ENCODE peak calls at places on chromosomes 2 and 18, in ten cellular contexts. One of them, this sample, is unnamed.
A peak's percentile ranks its signal among the peaks of the same experiment; 100 is the strongest.

GRCh38 chr2:216596986-216597509 is 36.2 kb upstream of the IGFBP2 start:
- DNase-seq in prostate gland: no peak
- DNase-seq in effector memory CD8-positive, alpha-beta T cell: no peak
- DNase-seq in H54: no peak
- DNase-seq in SJSA1: peak; percentile 33
- DNase-seq in hippocampal formation: no peak
- DNase-seq in stimulated activated CD4-positive, alpha-beta T cell treated with anti-CD3 and anti-CD28 coated beads, Interleukin-4, amount 100 ng/mL, for 24 hours: no peak
- DNase-seq in activated naive CD4-positive, alpha-beta T cell: no peak
- DNase-seq in activated T-helper 9 cell treated with anti-CD3 and anti-CD28 coated beads, Interleukin-2, amount 50 U/mL, for 16 hours: no peak
- DNase-seq in stimulated activated CD8-positive, alpha-beta memory T cell treated with anti-CD3 and anti-CD28 coated beads, Interleukin-7, amount 100 ng/mL, for 1 hour: no peak
- DNase-seq in this sample: no peak

GRCh38 chr18:59718108-59719057 is 21.2 kb upstream of the CCBE1 start:
- DNase-seq in H54: peak; percentile 68
- DNase-seq in hippocampal formation: no peak
- DNase-seq in stimulated activated CD8-positive, alpha-beta memory T cell treated with anti-CD3 and anti-CD28 coated beads, Interleukin-7, amount 100 ng/mL, for 1 hour: no peak
- DNase-seq in activated T-helper 9 cell treated with anti-CD3 and anti-CD28 coated beads, Interleukin-2, amount 50 U/mL, for 16 hours: no peak
- DNase-seq in activated naive CD4-positive, alpha-beta T cell: no peak
- DNase-seq in stimulated activated CD4-positive, alpha-beta T cell treated with anti-CD3 and anti-CD28 coated beads, Interleukin-4, amount 100 ng/mL, for 24 hours: no peak
- DNase-seq in effector memory CD8-positive, alpha-beta T cell: no peak
- DNase-seq in prostate gland: no peak
- DNase-seq in SJSA1: peak; percentile 94
- DNase-seq in this sample: no peak

GRCh38 chr2:95025406-95026319 is at the start of gene MAL:
- DNase-seq in activated naive CD4-positive, alpha-beta T cell: peak; percentile 67
- DNase-seq in SJSA1: no peak
- DNase-seq in stimulated activated CD8-positive, alpha-beta memory T cell treated with anti-CD3 and anti-CD28 coated beads, Interleukin-7, amount 100 ng/mL, for 1 hour: no peak
- DNase-seq in stimulated activated CD4-positive, alpha-beta T cell treated with anti-CD3 and anti-CD28 coated beads, Interleukin-4, amount 100 ng/mL, for 24 hours: peak; percentile 68
- DNase-seq in hippocampal formation: peak; percentile 74
- DNase-seq in prostate gland: no peak
- DNase-seq in H54: no peak
- DNase-seq in effector memory CD8-positive, alpha-beta T cell: no peak
- DNase-seq in activated T-helper 9 cell treated with anti-CD3 and anti-CD28 coated beads, Interleukin-2, amount 50 U/mL, for 16 hours: peak; percentile 38
- DNase-seq in this sample: peak; percentile 68

GRCh38 chr18:48832961-48833700 is 117.6 kb downstream of the SMAD7 start:
- DNase-seq in hippocampal formation: no peak
- DNase-seq in effector memory CD8-positive, alpha-beta T cell: no peak
- DNase-seq in SJSA1: peak; percentile 84
- DNase-seq in prostate gland: no peak
- DNase-seq in H54: peak; percentile 71
- DNase-seq in stimulated activated CD4-positive, alpha-beta T cell treated with anti-CD3 and anti-CD28 coated beads, Interleukin-4, amount 100 ng/mL, for 24 hours: no peak
- DNase-seq in activated naive CD4-positive, alpha-beta T cell: no peak
- DNase-seq in stimulated activated CD8-positive, alpha-beta memory T cell treated with anti-CD3 and anti-CD28 coated beads, Interleukin-7, amount 100 ng/mL, for 1 hour: no peak
- DNase-seq in activated T-helper 9 cell treated with anti-CD3 and anti-CD28 coated beads, Interleukin-2, amount 50 U/mL, for 16 hours: no peak
- DNase-seq in this sample: no peak

GRCh38 chr2:176817061-176817565 is 395.5 kb upstream of the HNRNPA3 start:
- DNase-seq in H54: peak; percentile 16
- DNase-seq in prostate gland: no peak
- DNase-seq in stimulated activated CD4-positive, alpha-beta T cell treated with anti-CD3 and anti-CD28 coated beads, Interleukin-4, amount 100 ng/mL, for 24 hours: no peak
- DNase-seq in activated T-helper 9 cell treated with anti-CD3 and anti-CD28 coated beads, Interleukin-2, amount 50 U/mL, for 16 hours: no peak
- DNase-seq in effector memory CD8-positive, alpha-beta T cell: no peak
- DNase-seq in stimulated activated CD8-positive, alpha-beta memory T cell treated with anti-CD3 and anti-CD28 coated beads, Interleukin-7, amount 100 ng/mL, for 1 hour: no peak
- DNase-seq in SJSA1: no peak
- DNase-seq in hippocampal formation: no peak
- DNase-seq in activated naive CD4-positive, alpha-beta T cell: peak; percentile 27
- DNase-seq in this sample: peak; percentile 22

GRCh38 chr2:3490191-3491158 is 28.9 kb downstream of the ADI1 start:
- DNase-seq in prostate gland: no peak
- DNase-seq in activated naive CD4-positive, alpha-beta T cell: no peak
- DNase-seq in SJSA1: peak; percentile 30
- DNase-seq in H54: no peak
- DNase-seq in activated T-helper 9 cell treated with anti-CD3 and anti-CD28 coated beads, Interleukin-2, amount 50 U/mL, for 16 hours: no peak
- DNase-seq in stimulated activated CD8-positive, alpha-beta memory T cell treated with anti-CD3 and anti-CD28 coated beads, Interleukin-7, amount 100 ng/mL, for 1 hour: no peak
- DNase-seq in stimulated activated CD4-positive, alpha-beta T cell treated with anti-CD3 and anti-CD28 coated beads, Interleukin-4, amount 100 ng/mL, for 24 hours: no peak
- DNase-seq in hippocampal formation: no peak
- DNase-seq in effector memory CD8-positive, alpha-beta T cell: no peak
- DNase-seq in this sample: no peak

GRCh38 chr2:210655229-210655628 is 98.8 kb downstream of the CPS1 start:
- DNase-seq in activated naive CD4-positive, alpha-beta T cell: no peak
- DNase-seq in hippocampal formation: no peak
- DNase-seq in SJSA1: no peak
- DNase-seq in effector memory CD8-positive, alpha-beta T cell: no peak
- DNase-seq in stimulated activated CD8-positive, alpha-beta memory T cell treated with anti-CD3 and anti-CD28 coated beads, Interleukin-7, amount 100 ng/mL, for 1 hour: no peak
- DNase-seq in H54: no peak
- DNase-seq in prostate gland: no peak
- DNase-seq in activated T-helper 9 cell treated with anti-CD3 and anti-CD28 coated beads, Interleukin-2, amount 50 U/mL, for 16 hours: no peak
- DNase-seq in stimulated activated CD4-positive, alpha-beta T cell treated with anti-CD3 and anti-CD28 coated beads, Interleukin-4, amount 100 ng/mL, for 24 hours: no peak
- DNase-seq in this sample: no peak

GRCh38 chr2:67448648-67449047 is 51.5 kb downstream of the ETAA1 start:
- DNase-seq in SJSA1: no peak
- DNase-seq in hippocampal formation: no peak
- DNase-seq in activated naive CD4-positive, alpha-beta T cell: no peak
- DNase-seq in stimulated activated CD8-positive, alpha-beta memory T cell treated with anti-CD3 and anti-CD28 coated beads, Interleukin-7, amount 100 ng/mL, for 1 hour: no peak
- DNase-seq in activated T-helper 9 cell treated with anti-CD3 and anti-CD28 coated beads, Interleukin-2, amount 50 U/mL, for 16 hours: no peak
- DNase-seq in H54: no peak
- DNase-seq in effector memory CD8-positive, alpha-beta T cell: no peak
- DNase-seq in prostate gland: no peak
- DNase-seq in stimulated activated CD4-positive, alpha-beta T cell treated with anti-CD3 and anti-CD28 coated beads, Interleukin-4, amount 100 ng/mL, for 24 hours: no peak
- DNase-seq in this sample: no peak

GRCh38 chr2:54965425-54965824 is 84.8 kb downstream of the RTN4 start:
- DNase-seq in activated naive CD4-positive, alpha-beta T cell: no peak
- DNase-seq in stimulated activated CD4-positive, alpha-beta T cell treated with anti-CD3 and anti-CD28 coated beads, Interleukin-4, amount 100 ng/mL, for 24 hours: no peak
- DNase-seq in stimulated activated CD8-positive, alpha-beta memory T cell treated with anti-CD3 and anti-CD28 coated beads, Interleukin-7, amount 100 ng/mL, for 1 hour: no peak
- DNase-seq in prostate gland: no peak
- DNase-seq in SJSA1: no peak
- DNase-seq in hippocampal formation: no peak
- DNase-seq in effector memory CD8-positive, alpha-beta T cell: no peak
- DNase-seq in H54: no peak
- DNase-seq in activated T-helper 9 cell treated with anti-CD3 and anti-CD28 coated beads, Interleukin-2, amount 50 U/mL, for 16 hours: no peak
- DNase-seq in this sample: no peak

GRCh38 chr18:13791181-13791580 is 32.8 kb upstream of the MC5R start:
- DNase-seq in prostate gland: no peak
- DNase-seq in hippocampal formation: no peak
- DNase-seq in SJSA1: no peak
- DNase-seq in activated naive CD4-positive, alpha-beta T cell: no peak
- DNase-seq in effector memory CD8-positive, alpha-beta T cell: no peak
- DNase-seq in stimulated activated CD4-positive, alpha-beta T cell treated with anti-CD3 and anti-CD28 coated beads, Interleukin-4, amount 100 ng/mL, for 24 hours: no peak
- DNase-seq in stimulated activated CD8-positive, alpha-beta memory T cell treated with anti-CD3 and anti-CD28 coated beads, Interleukin-7, amount 100 ng/mL, for 1 hour: no peak
- DNase-seq in H54: no peak
- DNase-seq in activated T-helper 9 cell treated with anti-CD3 and anti-CD28 coated beads, Interleukin-2, amount 50 U/mL, for 16 hours: no peak
- DNase-seq in this sample: no peak

GRCh38 chr18:48396561-48396960 is 12.6 kb downstream of the ZBTB7C start:
- DNase-seq in hippocampal formation: no peak
- DNase-seq in stimulated activated CD4-positive, alpha-beta T cell treated with anti-CD3 and anti-CD28 coated beads, Interleukin-4, amount 100 ng/mL, for 24 hours: no peak
- DNase-seq in activated T-helper 9 cell treated with anti-CD3 and anti-CD28 coated beads, Interleukin-2, amount 50 U/mL, for 16 hours: no peak
- DNase-seq in SJSA1: no peak
- DNase-seq in prostate gland: no peak
- DNase-seq in effector memory CD8-positive, alpha-beta T cell: no peak
- DNase-seq in activated naive CD4-positive, alpha-beta T cell: no peak
- DNase-seq in H54: no peak
- DNase-seq in stimulated activated CD8-positive, alpha-beta memory T cell treated with anti-CD3 and anti-CD28 coated beads, Interleukin-7, amount 100 ng/mL, for 1 hour: no peak
- DNase-seq in this sample: no peak

GRCh38 chr2:97871096-97871780 is 124.5 kb downstream of the TMEM131 start:
- DNase-seq in stimulated activated CD4-positive, alpha-beta T cell treated with anti-CD3 and anti-CD28 coated beads, Interleukin-4, amount 100 ng/mL, for 24 hours: no peak
- DNase-seq in SJSA1: peak; percentile 51
- DNase-seq in hippocampal formation: no peak
- DNase-seq in prostate gland: no peak
- DNase-seq in effector memory CD8-positive, alpha-beta T cell: no peak
- DNase-seq in H54: peak; percentile 9
- DNase-seq in stimulated activated CD8-positive, alpha-beta memory T cell treated with anti-CD3 and anti-CD28 coated beads, Interleukin-7, amount 100 ng/mL, for 1 hour: no peak
- DNase-seq in activated T-helper 9 cell treated with anti-CD3 and anti-CD28 coated beads, Interleukin-2, amount 50 U/mL, for 16 hours: no peak
- DNase-seq in activated naive CD4-positive, alpha-beta T cell: no peak
- DNase-seq in this sample: no peak

GRCh38 chr2:1827686-1828085 is 83.4 kb upstream of the PXDN start:
- DNase-seq in prostate gland: no peak
- DNase-seq in stimulated activated CD4-positive, alpha-beta T cell treated with anti-CD3 and anti-CD28 coated beads, Interleukin-4, amount 100 ng/mL, for 24 hours: no peak
- DNase-seq in stimulated activated CD8-positive, alpha-beta memory T cell treated with anti-CD3 and anti-CD28 coated beads, Interleukin-7, amount 100 ng/mL, for 1 hour: no peak
- DNase-seq in hippocampal formation: no peak
- DNase-seq in H54: no peak
- DNase-seq in SJSA1: no peak
- DNase-seq in activated naive CD4-positive, alpha-beta T cell: no peak
- DNase-seq in activated T-helper 9 cell treated with anti-CD3 and anti-CD28 coated beads, Interleukin-2, amount 50 U/mL, for 16 hours: no peak
- DNase-seq in effector memory CD8-positive, alpha-beta T cell: no peak
- DNase-seq in this sample: no peak

GRCh38 chr18:23640023-23640422 is 22.7 kb downstream of the ANKRD29 start:
- DNase-seq in SJSA1: no peak
- DNase-seq in effector memory CD8-positive, alpha-beta T cell: no peak
- DNase-seq in H54: no peak
- DNase-seq in activated T-helper 9 cell treated with anti-CD3 and anti-CD28 coated beads, Interleukin-2, amount 50 U/mL, for 16 hours: no peak
- DNase-seq in activated naive CD4-positive, alpha-beta T cell: no peak
- DNase-seq in prostate gland: no peak
- DNase-seq in hippocampal formation: no peak
- DNase-seq in stimulated activated CD8-positive, alpha-beta memory T cell treated with anti-CD3 and anti-CD28 coated beads, Interleukin-7, amount 100 ng/mL, for 1 hour: no peak
- DNase-seq in stimulated activated CD4-positive, alpha-beta T cell treated with anti-CD3 and anti-CD28 coated beads, Interleukin-4, amount 100 ng/mL, for 24 hours: no peak
- DNase-seq in this sample: no peak

This sample was measured in nucleus accumbens.